ENCODE peak calls at places on chromosomes 12 and 14, in five cellular contexts. V is HEK293T; A is H9; Y is neural crest cell; P is Jurkat, Clone E6-1. S is an unnamed sample.

GRCh38 chr14:79571361-79571760 is 639.9 kb downstream of the DIO2 start:
- DNase-seq in P (no peak), A (no peak), V (no peak), Y (no peak), S (no peak)

GRCh38 chr12:123097521-123098084 is 53.3 kb downstream of the PITPNM2 start:
- DNase-seq in V (no peak), P (no peak), Y (no peak), A (no peak), S (no peak)

GRCh38 chr14:79641371-79641770 is 569.9 kb downstream of the DIO2 start:
- DNase-seq in Y (no peak), P (no peak), V (no peak), A (no peak), S (no peak)

GRCh38 chr12:23561536-23561935 is 387.9 kb downstream of the SOX5 start:
- DNase-seq in P (no peak), V (no peak), Y (no peak), A (no peak), S (no peak)

GRCh38 chr14:94375552-94376107 is 12.8 kb downstream of the SERPINA1 start:
- DNase-seq in Y (no peak), V (no peak), P (no peak), A (no peak), S (no peak)

GRCh38 chr14:68616255-68616902 is 176.5 kb downstream of the ZFP36L1 start:
- DNase-seq in A (no peak), P (no peak), Y (no peak), V (no peak), S (no peak)

GRCh38 chr14:32047791-32048190 is 29.3 kb upstream of the ARHGAP5 start:
- DNase-seq in Y (no peak), P (no peak), V (no peak), A (no peak), S (no peak)

GRCh38 chr12:53048033-53048779 is 1.7 kb upstream of the TNS2 start:
- DNase-seq in V (no peak), Y (no peak), P (no peak), A (peak; percentile 77), S (no peak)

GRCh38 chr12:72267974-72268373 is 4.2 kb upstream of the TRHDE start:
- DNase-seq in P (peak; percentile 2), A (no peak), V (no peak), Y (no peak), S (no peak)

GRCh38 chr14:103418508-103418818 is 33.2 kb downstream of the MARK3 start:
- DNase-seq in V (no peak), P (no peak), Y (no peak), A (no peak), S (no peak)

GRCh38 chr14:53840444-53840843 is 116.2 kb downstream of the BMP4 start:
- DNase-seq in A (no peak), P (no peak), V (no peak), Y (no peak), S (no peak)

GRCh38 chr12:92696240-92696639 is 6.5 kb upstream of the PLEKHG7 start:
- DNase-seq in A (no peak), V (no peak), Y (no peak), P (no peak), S (no peak)

GRCh38 chr12:57147641-57147944 is 174 bp upstream of the LRP1-AS start:
- DNase-seq in A (no peak), Y (no peak), V (no peak), P (no peak), S (no peak)

GRCh38 chr14:76203086-76204001 is 51.6 kb downstream of the GPATCH2L start:
- DNase-seq in V (no peak), P (no peak), Y (no peak), A (no peak), S (peak; percentile 18)

GRCh38 chr12:103840399-103840880 is 594 bp downstream of the NT5DC3 start:
- DNase-seq in V (no peak), P (no peak), Y (no peak), A (no peak), S (no peak)